ENCODE peak calls at places on chromosome 19, in nine cellular contexts. One of them, this sample, is unnamed.

GRCh38 chr19:32219392-32219791 is 126.0 kb upstream of the ZNF507 start:
- DNase-seq in HFFc6: no peak
- DNase-seq in omental fat pad: no peak
- DNase-seq in PC-3: no peak
- DNase-seq in fibroblast of the aortic adventitia: no peak
- DNase-seq in BJ: no peak
- DNase-seq in OCI-LY7: no peak
- DNase-seq in progenitor cell of endocrine pancreas: no peak
- DNase-seq in neural progenitor cell: no peak
- DNase-seq in this sample: no peak

GRCh38 chr19:29526730-29527499 is 1.1 kb downstream of the VSTM2B start:
- DNase-seq in HFFc6: no peak
- DNase-seq in omental fat pad: no peak
- DNase-seq in PC-3: no peak
- DNase-seq in fibroblast of the aortic adventitia: no peak
- DNase-seq in BJ: no peak
- DNase-seq in OCI-LY7: no peak
- DNase-seq in progenitor cell of endocrine pancreas: no peak
- DNase-seq in neural progenitor cell: peak; percentile 68
- DNase-seq in this sample: peak; percentile 47

GRCh38 chr19:12778020-12778904 is 2.9 kb upstream of the HOOK2 start:
- DNase-seq in HFFc6: peak; percentile 65
- DNase-seq in omental fat pad: no peak
- DNase-seq in PC-3: peak; percentile 58
- DNase-seq in fibroblast of the aortic adventitia: peak; percentile 85
- DNase-seq in BJ: no peak
- DNase-seq in OCI-LY7: peak; percentile 55
- DNase-seq in progenitor cell of endocrine pancreas: no peak
- DNase-seq in neural progenitor cell: peak; percentile 56
- DNase-seq in this sample: no peak

GRCh38 chr19:58562126-58563033 is 4.0 kb upstream of the UBE2M start:
- DNase-seq in HFFc6: no peak
- DNase-seq in omental fat pad: no peak
- DNase-seq in PC-3: peak; percentile 55
- DNase-seq in fibroblast of the aortic adventitia: peak; percentile 41
- DNase-seq in BJ: no peak
- DNase-seq in OCI-LY7: no peak
- DNase-seq in progenitor cell of endocrine pancreas: no peak
- DNase-seq in neural progenitor cell: peak; percentile 52
- DNase-seq in this sample: no peak

GRCh38 chr19:41367848-41368301 is 3.9 kb upstream of the B9D2 start:
- DNase-seq in HFFc6: peak; percentile 93
- DNase-seq in omental fat pad: no peak
- DNase-seq in PC-3: peak; percentile 78
- DNase-seq in fibroblast of the aortic adventitia: peak; percentile 96
- DNase-seq in BJ: peak; percentile 91
- DNase-seq in OCI-LY7: no peak
- DNase-seq in progenitor cell of endocrine pancreas: no peak
- DNase-seq in neural progenitor cell: no peak
- DNase-seq in this sample: no peak

GRCh38 chr19:48741222-48741999 is 1.0 kb upstream of the RASIP1 start:
- DNase-seq in HFFc6: no peak
- DNase-seq in omental fat pad: no peak
- DNase-seq in PC-3: no peak
- DNase-seq in fibroblast of the aortic adventitia: no peak
- DNase-seq in BJ: no peak
- DNase-seq in OCI-LY7: peak; percentile 75
- DNase-seq in progenitor cell of endocrine pancreas: no peak
- DNase-seq in neural progenitor cell: peak; percentile 71
- DNase-seq in this sample: no peak

GRCh38 chr19:10568444-10568825 is 344 bp downstream of the CDKN2D start:
- DNase-seq in HFFc6: no peak
- DNase-seq in omental fat pad: no peak
- DNase-seq in PC-3: peak; percentile 50
- DNase-seq in fibroblast of the aortic adventitia: no peak
- DNase-seq in BJ: no peak
- DNase-seq in OCI-LY7: peak; percentile 77
- DNase-seq in progenitor cell of endocrine pancreas: no peak
- DNase-seq in neural progenitor cell: no peak
- DNase-seq in this sample: no peak

GRCh38 chr19:16509141-16510061 is 13.2 kb downstream of the C19orf44 start:
- DNase-seq in HFFc6: no peak
- DNase-seq in omental fat pad: no peak
- DNase-seq in PC-3: no peak
- DNase-seq in fibroblast of the aortic adventitia: no peak
- DNase-seq in BJ: no peak
- DNase-seq in OCI-LY7: no peak
- DNase-seq in progenitor cell of endocrine pancreas: no peak
- DNase-seq in neural progenitor cell: no peak
- DNase-seq in this sample: no peak

GRCh38 chr19:11064831-11065303 is 24.4 kb upstream of the LDLR start:
- DNase-seq in HFFc6: no peak
- DNase-seq in omental fat pad: no peak
- DNase-seq in PC-3: peak; percentile 52
- DNase-seq in fibroblast of the aortic adventitia: peak; percentile 15
- DNase-seq in BJ: no peak
- DNase-seq in OCI-LY7: no peak
- DNase-seq in progenitor cell of endocrine pancreas: no peak
- DNase-seq in neural progenitor cell: no peak
- DNase-seq in this sample: no peak

GRCh38 chr19:2739602-2740313 is at the start of gene SLC39A3:
- DNase-seq in HFFc6: peak; percentile 100
- DNase-seq in omental fat pad: peak; percentile 98
- DNase-seq in PC-3: peak; percentile 97
- DNase-seq in fibroblast of the aortic adventitia: peak; percentile 99
- DNase-seq in BJ: peak; percentile 76
- DNase-seq in OCI-LY7: peak; percentile 99
- DNase-seq in progenitor cell of endocrine pancreas: peak; percentile 100
- DNase-seq in neural progenitor cell: peak; percentile 98
- DNase-seq in this sample: peak; percentile 100
- TF ChIP-seq CTCF in HFFc6: peak; percentile 46
- TF ChIP-seq CTCF in omental fat pad: no peak
- TF ChIP-seq CTCF in PC-3: no peak
- TF ChIP-seq CTCF in fibroblast of the aortic adventitia: peak; percentile 53
- TF ChIP-seq CTCF in BJ: peak; percentile 34
- TF ChIP-seq CTCF in OCI-LY7: no peak
- TF ChIP-seq CTCF in progenitor cell of endocrine pancreas: no peak
- TF ChIP-seq CTCF in neural progenitor cell: no peak
- TF ChIP-seq CTCF in this sample: no peak

GRCh38 chr19:46922465-46922864 is 61.7 kb downstream of the ARHGAP35 start:
- DNase-seq in HFFc6: no peak
- DNase-seq in omental fat pad: no peak
- DNase-seq in PC-3: no peak
- DNase-seq in fibroblast of the aortic adventitia: no peak
- DNase-seq in BJ: no peak
- DNase-seq in OCI-LY7: no peak
- DNase-seq in progenitor cell of endocrine pancreas: no peak
- DNase-seq in neural progenitor cell: no peak
- DNase-seq in this sample: no peak
- TF ChIP-seq CTCF in HFFc6: no peak
- TF ChIP-seq CTCF in omental fat pad: no peak
- TF ChIP-seq CTCF in PC-3: no peak
- TF ChIP-seq CTCF in fibroblast of the aortic adventitia: no peak
- TF ChIP-seq CTCF in BJ: no peak
- TF ChIP-seq CTCF in OCI-LY7: no peak
- TF ChIP-seq CTCF in progenitor cell of endocrine pancreas: no peak
- TF ChIP-seq CTCF in neural progenitor cell: no peak
- TF ChIP-seq CTCF in this sample: no peak

GRCh38 chr19:44142014-44142523 is 715 bp downstream of the ZNF234 start:
- DNase-seq in HFFc6: peak; percentile 22
- DNase-seq in omental fat pad: no peak
- DNase-seq in PC-3: peak; percentile 3
- DNase-seq in fibroblast of the aortic adventitia: peak; percentile 49
- DNase-seq in BJ: no peak
- DNase-seq in OCI-LY7: no peak
- DNase-seq in progenitor cell of endocrine pancreas: no peak
- DNase-seq in neural progenitor cell: peak; percentile 18
- DNase-seq in this sample: no peak

DNA sequence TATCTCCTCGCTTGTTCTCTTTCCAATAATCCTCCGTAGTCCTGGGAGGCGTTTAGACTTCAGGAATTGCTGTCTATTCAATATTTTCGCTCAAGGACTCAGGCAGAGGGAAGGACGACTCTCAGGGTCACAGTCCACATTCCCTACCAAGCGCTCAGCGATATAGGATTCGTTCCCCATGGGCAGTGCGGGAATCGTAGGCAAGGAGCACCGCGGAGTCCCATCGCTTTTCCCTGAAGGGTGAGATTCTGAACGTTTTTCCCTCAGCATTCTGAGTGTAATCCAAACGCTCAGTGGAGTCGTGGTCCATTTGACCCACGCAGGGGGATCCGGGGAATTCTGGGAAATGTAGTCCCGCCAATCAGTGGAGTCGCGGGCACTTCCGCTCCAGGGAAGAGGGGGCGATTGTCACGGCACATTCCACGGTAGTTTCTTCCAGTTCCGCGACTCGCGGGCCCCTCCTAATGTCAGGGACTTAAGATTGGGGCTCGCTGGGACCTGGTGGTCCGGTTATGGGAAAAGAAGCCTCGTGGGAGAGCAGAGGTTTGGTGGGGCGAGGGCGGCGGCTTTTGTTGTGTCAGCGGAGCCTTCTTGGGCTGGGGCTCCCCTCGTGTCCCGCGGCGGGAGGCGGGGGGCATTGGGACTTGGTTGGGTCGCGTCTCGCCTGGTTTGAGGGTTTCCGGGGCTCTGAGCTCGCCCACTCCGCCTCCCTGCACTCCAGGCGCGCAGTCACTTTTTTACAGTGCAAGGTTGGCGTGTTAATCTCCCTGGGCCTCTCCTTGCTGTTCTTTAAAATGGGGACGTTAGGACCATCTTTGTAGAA is at the start of gene ZNF234:
- DNase-seq in HFFc6: peak; percentile 82
- DNase-seq in omental fat pad: peak; percentile 57
- DNase-seq in PC-3: peak; percentile 70
- DNase-seq in fibroblast of the aortic adventitia: peak; percentile 87
- DNase-seq in BJ: peak; percentile 49
- DNase-seq in OCI-LY7: no peak
- DNase-seq in progenitor cell of endocrine pancreas: peak; percentile 65
- DNase-seq in neural progenitor cell: peak; percentile 85
- DNase-seq in this sample: peak; percentile 83
- TF ChIP-seq CTCF in HFFc6: no peak
- TF ChIP-seq CTCF in omental fat pad: no peak
- TF ChIP-seq CTCF in PC-3: no peak
- TF ChIP-seq CTCF in fibroblast of the aortic adventitia: no peak
- TF ChIP-seq CTCF in BJ: peak; percentile 12
- TF ChIP-seq CTCF in OCI-LY7: no peak
- TF ChIP-seq CTCF in progenitor cell of endocrine pancreas: no peak
- TF ChIP-seq CTCF in neural progenitor cell: peak; percentile 13
- TF ChIP-seq CTCF in this sample: no peak

GRCh38 chr19:5684694-5685430 is 4.0 kb downstream of the HSD11B1L start:
- DNase-seq in HFFc6: no peak
- DNase-seq in omental fat pad: no peak
- DNase-seq in PC-3: no peak
- DNase-seq in fibroblast of the aortic adventitia: no peak
- DNase-seq in BJ: no peak
- DNase-seq in OCI-LY7: no peak
- DNase-seq in progenitor cell of endocrine pancreas: no peak
- DNase-seq in neural progenitor cell: no peak
- DNase-seq in this sample: no peak
- TF ChIP-seq CTCF in HFFc6: no peak
- TF ChIP-seq CTCF in omental fat pad: no peak
- TF ChIP-seq CTCF in PC-3: no peak
- TF ChIP-seq CTCF in fibroblast of the aortic adventitia: no peak
- TF ChIP-seq CTCF in BJ: no peak
- TF ChIP-seq CTCF in OCI-LY7: no peak
- TF ChIP-seq CTCF in progenitor cell of endocrine pancreas: no peak
- TF ChIP-seq CTCF in neural progenitor cell: no peak
- TF ChIP-seq CTCF in this sample: no peak

GRCh38 chr19:39085392-39085791 is 1.2 kb downstream of the ACP7 start:
- DNase-seq in HFFc6: no peak
- DNase-seq in omental fat pad: no peak
- DNase-seq in PC-3: no peak
- DNase-seq in fibroblast of the aortic adventitia: no peak
- DNase-seq in BJ: no peak
- DNase-seq in OCI-LY7: no peak
- DNase-seq in progenitor cell of endocrine pancreas: no peak
- DNase-seq in neural progenitor cell: no peak
- DNase-seq in this sample: no peak
- TF ChIP-seq CTCF in HFFc6: no peak
- TF ChIP-seq CTCF in omental fat pad: no peak
- TF ChIP-seq CTCF in PC-3: no peak
- TF ChIP-seq CTCF in fibroblast of the aortic adventitia: no peak
- TF ChIP-seq CTCF in BJ: no peak
- TF ChIP-seq CTCF in OCI-LY7: no peak
- TF ChIP-seq CTCF in progenitor cell of endocrine pancreas: no peak
- TF ChIP-seq CTCF in neural progenitor cell: no peak
- TF ChIP-seq CTCF in this sample: no peak

GRCh38 chr19:44813331-44814131 is 4.6 kb downstream of the BCAM start:
- DNase-seq in HFFc6: no peak
- DNase-seq in omental fat pad: no peak
- DNase-seq in PC-3: no peak
- DNase-seq in fibroblast of the aortic adventitia: no peak
- DNase-seq in BJ: no peak
- DNase-seq in OCI-LY7: no peak
- DNase-seq in progenitor cell of endocrine pancreas: no peak
- DNase-seq in neural progenitor cell: no peak
- DNase-seq in this sample: no peak
- TF ChIP-seq CTCF in HFFc6: no peak
- TF ChIP-seq CTCF in omental fat pad: no peak
- TF ChIP-seq CTCF in PC-3: no peak
- TF ChIP-seq CTCF in fibroblast of the aortic adventitia: no peak
- TF ChIP-seq CTCF in BJ: peak; percentile 8
- TF ChIP-seq CTCF in OCI-LY7: no peak
- TF ChIP-seq CTCF in progenitor cell of endocrine pancreas: no peak
- TF ChIP-seq CTCF in neural progenitor cell: peak; percentile 10
- TF ChIP-seq CTCF in this sample: no peak